ENCODE peak calls at places on chromosomes 2 and 18, in seven cellular contexts. Q is GM12892; R is EH; B is AML-193; P is fibroblast of mammary gland; K is stimulated activated CD4-positive, alpha-beta T cell treated with anti-CD3 and anti-CD28 coated beads, Interleukin-4, amount 100 ng/mL, for 24 hours; V is heart left ventricle. X is an unnamed sample.

GRCh38 chr18:23887493-23887892 is 127.1 kb upstream of the TTC39C start:
- DNase-seq in Q (no peak), R (peak), B (no peak), P (peak), K (no peak), V (no peak), X (peak)

GRCh38 chr2:224722250-224722649 is 6.1 kb upstream of the CCDC195 start:
- DNase-seq in Q (no peak), R (peak), B (no peak), P (peak), K (no peak), V (no peak), X (peak)

GRCh38 chr2:138432971-138433370 is 68.6 kb upstream of the SPOPL start:
- DNase-seq in Q (no peak), R (no peak), B (no peak), P (peak), K (no peak), V (no peak), X (peak)

GRCh38 chr2:10930731-10931516 is 19.2 kb downstream of the KCNF1 start:
- DNase-seq in Q (no peak), R (peak), B (no peak), P (peak), K (no peak), V (no peak), X (no peak)

GRCh38 chr2:30230479-30230854 is 867 bp upstream of the LBH start:
- DNase-seq in Q (no peak), R (peak), B (no peak), P (no peak), K (peak), V (peak), X (no peak)

GRCh38 chr2:238868616-238869292 is 20.9 kb downstream of the TWIST2 start:
- DNase-seq in Q (no peak), R (peak), B (no peak), P (peak), K (no peak), V (peak), X (peak)

GRCh38 chr2:129849559-129850160 is 129.8 kb upstream of the RAB6C start:
- DNase-seq in Q (no peak), R (peak), B (peak), P (peak), K (no peak), V (no peak), X (peak)

GRCh38 chr2:66201242-66201641 is 233.7 kb upstream of the MEIS1 start:
- DNase-seq in Q (no peak), R (no peak), B (no peak), P (no peak), K (no peak), V (no peak), X (no peak)

GRCh38 chr2:1168856-1169255 is 218.2 kb downstream of the SNTG2 start:
- DNase-seq in Q (no peak), R (no peak), B (no peak), P (no peak), K (no peak), V (no peak), X (no peak)

GRCh38 chr18:7117390-7118355 is at the start of gene LAMA1:
- DNase-seq in Q (no peak), R (peak), B (no peak), P (peak), K (no peak), V (no peak), X (no peak)

GRCh38 chr2:1569879-1570450 is 156.7 kb downstream of the TPO start:
- DNase-seq in Q (no peak), R (no peak), B (no peak), P (no peak), K (no peak), V (no peak), X (no peak)

GRCh38 chr18:24403076-24403475 is 5.5 kb upstream of the OSBPL1A start:
- DNase-seq in Q (no peak), R (no peak), B (no peak), P (no peak), K (no peak), V (no peak), X (no peak)

GRCh38 chr2:169526451-169526850 is 16.9 kb downstream of the KLHL41 start:
- DNase-seq in Q (no peak), R (peak), B (no peak), P (peak), K (no peak), V (no peak), X (no peak)

GRCh38 chr2:240954436-240955305 is 43.7 kb upstream of the SNED1 start:
- DNase-seq in Q (no peak), R (no peak), B (no peak), P (no peak), K (no peak), V (no peak), X (no peak)

GRCh38 chr2:135825855-135826190 is 11.2 kb downstream of the LCT start:
- DNase-seq in Q (no peak), R (no peak), B (no peak), P (no peak), K (no peak), V (no peak), X (no peak)

GRCh38 chr18:45780568-45780967 is 44.9 kb upstream of the SIGLEC15 start:
- DNase-seq in Q (no peak), R (no peak), B (no peak), P (peak), K (no peak), V (no peak), X (no peak)

GRCh38 chr2:120518819-120519218 is 172.9 kb downstream of the INHBB start:
- DNase-seq in Q (no peak), R (no peak), B (no peak), P (no peak), K (no peak), V (no peak), X (no peak)

GRCh38 chr2:181131584-181131983 is 151.2 kb downstream of the UBE2E3 start:
- DNase-seq in Q (no peak), R (peak), B (no peak), P (no peak), K (no peak), V (no peak), X (no peak)

GRCh38 chr2:164678750-164679149 is 57.5 kb upstream of the GRB14 start:
- DNase-seq in Q (no peak), R (no peak), B (no peak), P (no peak), K (no peak), V (no peak), X (no peak)

GRCh38 chr2:102420290-102420689 is 2.7 kb upstream of the IL18RAP start:
- DNase-seq in Q (no peak), R (no peak), B (no peak), P (no peak), K (no peak), V (no peak), X (no peak)

GRCh38 chr2:111194835-111195621 is 74.3 kb downstream of the BCL2L11 start:
- DNase-seq in Q (peak), R (no peak), B (no peak), P (no peak), K (no peak), V (no peak), X (no peak)

GRCh38 chr18:45562567-45563479 is 52.5 kb upstream of the SLC14A2 start:
- DNase-seq in Q (no peak), R (peak), B (no peak), P (no peak), K (no peak), V (peak), X (no peak)

GRCh38 chr2:134457765-134458202 is 203.9 kb downstream of the MGAT5 start:
- DNase-seq in Q (no peak), R (no peak), B (no peak), P (no peak), K (no peak), V (no peak), X (no peak)

GRCh38 chr18:50607374-50607933 is 47.6 kb downstream of the MAPK4 start:
- DNase-seq in Q (no peak), R (no peak), B (no peak), P (no peak), K (no peak), V (no peak), X (no peak)

GRCh38 chr2:160353166-160353565 is 140.4 kb downstream of the RBMS1 start:
- DNase-seq in Q (no peak), R (no peak), B (peak), P (no peak), K (peak), V (no peak), X (peak)

GRCh38 chr2:130849896-130850787 is 13.4 kb downstream of the ARHGEF4 start:
- DNase-seq in Q (no peak), R (no peak), B (no peak), P (no peak), K (no peak), V (no peak), X (no peak)

GRCh38 chr2:186427970-186428369 is 58.1 kb upstream of the ZC3H15 start:
- DNase-seq in Q (no peak), R (no peak), B (no peak), P (no peak), K (no peak), V (no peak), X (peak)

GRCh38 chr2:28751956-28752607 is 452 bp downstream of the PPP1CB start:
- DNase-seq in Q (peak), R (peak), B (peak), P (no peak), K (peak), V (no peak), X (peak)

GRCh38 chr2:54773233-54773632 is 49.8 kb downstream of the EML6 start:
- DNase-seq in Q (no peak), R (no peak), B (no peak), P (no peak), K (no peak), V (no peak), X (no peak)

GRCh38 chr2:179410552-179411356 is 146.1 kb upstream of the SESTD1 start:
- DNase-seq in Q (peak), R (peak), B (peak), P (peak), K (peak), V (peak), X (peak)

GRCh38 chr2:36376319-36376765 is 20.8 kb downstream of the CRIM1 start:
- DNase-seq in Q (no peak), R (peak), B (no peak), P (no peak), K (no peak), V (peak), X (peak)

GRCh38 chr2:168622559-168622958 is 166.5 kb downstream of the CERS6 start:
- DNase-seq in Q (no peak), R (no peak), B (no peak), P (no peak), K (no peak), V (no peak), X (no peak)

GRCh38 chr2:29518988-29519925 is 402.1 kb downstream of the ALK start:
- DNase-seq in Q (no peak), R (peak), B (no peak), P (peak), K (no peak), V (no peak), X (peak)

GRCh38 chr2:143844986-143845385 is 674.9 kb downstream of the ZEB2 start:
- DNase-seq in Q (no peak), R (no peak), B (no peak), P (no peak), K (no peak), V (no peak), X (no peak)

GRCh38 chr2:25894135-25894830 is 16.0 kb upstream of the ASXL2 start:
- DNase-seq in Q (no peak), R (peak), B (no peak), P (peak), K (no peak), V (no peak), X (peak)

GRCh38 chr2:233542507-233542906 is 24.1 kb downstream of the USP40 start:
- DNase-seq in Q (no peak), R (peak), B (no peak), P (peak), K (no peak), V (no peak), X (peak)

GRCh38 chr18:3234457-3234856 is 13.1 kb upstream of the MYL12A start:
- DNase-seq in Q (no peak), R (no peak), B (no peak), P (no peak), K (no peak), V (no peak), X (no peak)

GRCh38 chr2:214410918-214411554 is at the start of gene VWC2L:
- DNase-seq in Q (no peak), R (peak), B (no peak), P (peak), K (peak), V (peak), X (peak)

GRCh38 chr2:119109823-119110222 is 48.7 kb downstream of the C1QL2 start:
- DNase-seq in Q (no peak), R (no peak), B (no peak), P (no peak), K (no peak), V (no peak), X (peak)